ENCODE peak calls at places on chromosomes 6 and 20, in nine cellular contexts. I is upper lobe of right lung, G is GM13977, B is psoas muscle, H is left ventricle myocardium inferior, D is osteocyte, S is Panc1, K is type B pancreatic cell, M is endothelial cell. Z is an unnamed sample.

GRCh38 chr20:58420798-58421496 is 31.9 kb downstream of the VAPB start:
- DNase-seq in I (no peak), G (no peak), B (no peak), H (no peak), D (no peak), S (no peak), K (no peak), M (no peak), Z (no peak)

GRCh38 chr20:10777713-10778112 is 103.9 kb upstream of the JAG1 start:
- DNase-seq in I (no peak), G (no peak), B (no peak), H (no peak), D (no peak), S (no peak), K (no peak), M (no peak), Z (no peak)

GRCh38 chr6:12369781-12370262 is 79.7 kb downstream of the EDN1 start:
- DNase-seq in I (no peak), G (peak), B (no peak), H (no peak), D (no peak), S (no peak), K (no peak), M (no peak), Z (no peak)

GRCh38 chr20:22836877-22837276 is 198.2 kb upstream of the SSTR4 start:
- DNase-seq in I (no peak), G (no peak), B (no peak), H (no peak), D (no peak), S (no peak), K (no peak), M (no peak), Z (no peak)

GRCh38 chr6:108160009-108160408 is 5.8 kb upstream of the NR2E1 start:
- DNase-seq in I (no peak), G (no peak), B (no peak), H (no peak), D (no peak), S (no peak), K (no peak), M (no peak), Z (no peak)

GRCh38 chr6:116060572-116061283 is at the start of gene FRK:
- DNase-seq in I (no peak), G (no peak), B (no peak), H (no peak), D (no peak), S (no peak), K (no peak), M (no peak), Z (no peak)

GRCh38 chr20:14721926-14722325 is 384.5 kb upstream of the FLRT3 start:
- DNase-seq in I (no peak), G (no peak), B (no peak), H (no peak), D (no peak), S (no peak), K (no peak), M (no peak), Z (no peak)

GRCh38 chr6:30769088-30769852 is 24.9 kb upstream of the IER3 start:
- DNase-seq in I (peak), G (no peak), B (peak), H (no peak), D (peak), S (peak), K (no peak), M (no peak), Z (peak)

GRCh38 chr6:125932451-125932795 is 24.1 kb upstream of the HINT3 start:
- DNase-seq in I (no peak), G (no peak), B (no peak), H (no peak), D (no peak), S (no peak), K (no peak), M (no peak), Z (no peak)

GRCh38 chr6:35722121-35722761 is 14.6 kb upstream of the ARMC12 start:
- DNase-seq in I (peak), G (no peak), B (peak), H (peak), D (no peak), S (no peak), K (no peak), M (no peak), Z (no peak)

GRCh38 chr6:33211666-33212422 is 3.5 kb downstream of the RING1 start:
- DNase-seq in I (no peak), G (peak), B (no peak), H (no peak), D (no peak), S (no peak), K (no peak), M (no peak), Z (no peak)

GRCh38 chr6:20584100-20584731 is 50.0 kb downstream of the CDKAL1 start:
- DNase-seq in I (no peak), G (no peak), B (no peak), H (no peak), D (no peak), S (no peak), K (no peak), M (no peak), Z (no peak)

GRCh38 chr6:168713839-168714238 is 272.9 kb downstream of the SMOC2 start:
- DNase-seq in I (no peak), G (no peak), B (no peak), H (no peak), D (peak), S (no peak), K (no peak), M (peak), Z (no peak)

GRCh38 chr6:15893556-15894253 is 230.9 kb upstream of the DTNBP1 start:
- DNase-seq in I (no peak), G (no peak), B (no peak), H (no peak), D (no peak), S (no peak), K (no peak), M (no peak), Z (no peak)

GRCh38 chr20:49786671-49787370 is 25.8 kb upstream of the SLC9A8 start:
- DNase-seq in I (no peak), G (no peak), B (no peak), H (no peak), D (no peak), S (no peak), K (no peak), M (no peak), Z (no peak)
- TF ChIP-seq CTCF in I (peak), G (no peak), B (peak), H (peak), D (peak), S (no peak), K (peak), M (peak), Z (peak)

DNA sequence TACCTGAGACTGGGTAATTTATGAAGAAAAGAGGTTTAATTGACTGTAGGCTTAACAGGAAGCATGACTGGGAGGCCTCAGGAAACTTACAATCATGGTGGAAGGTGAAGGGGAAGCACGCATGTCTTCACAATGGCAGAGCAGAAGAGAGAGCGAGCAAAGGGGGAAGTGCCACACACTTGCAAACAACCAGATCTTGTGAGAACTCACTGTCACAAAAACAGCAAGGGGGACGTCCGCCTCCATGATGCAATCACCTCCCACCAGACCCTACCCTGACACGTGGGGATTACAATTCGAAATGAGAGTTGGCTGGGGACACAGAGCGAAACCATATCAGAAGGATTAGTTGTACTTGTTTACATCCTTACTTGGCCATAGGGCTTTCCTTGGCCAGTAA is 49.7 kb downstream of the FIG4 start:
- DNase-seq in I (peak), G (no peak), B (no peak), H (no peak), D (no peak), S (no peak), K (no peak), M (no peak), Z (no peak)
- TF ChIP-seq CTCF in I (no peak), G (no peak), B (no peak), H (no peak), D (no peak), S (no peak), K (no peak), M (no peak), Z (no peak)

GRCh38 chr6:41724638-41725501 is 10.5 kb downstream of the TFEB start:
- DNase-seq in I (no peak), G (no peak), B (peak), H (no peak), D (no peak), S (no peak), K (no peak), M (no peak), Z (no peak)
- TF ChIP-seq CTCF in I (no peak), G (no peak), B (no peak), H (no peak), D (no peak), S (no peak), K (no peak), M (no peak), Z (no peak)

GRCh38 chr6:152954443-152954842 is 28.4 kb downstream of the FBXO5 start:
- DNase-seq in I (no peak), G (no peak), B (no peak), H (no peak), D (no peak), S (no peak), K (no peak), M (no peak), Z (no peak)
- TF ChIP-seq CTCF in I (no peak), G (peak), B (no peak), H (no peak), D (no peak), S (no peak), K (no peak), M (peak), Z (no peak)

GRCh38 chr20:37282558-37282957 is 6.9 kb upstream of the MANBAL start:
- DNase-seq in I (no peak), G (no peak), B (no peak), H (no peak), D (no peak), S (no peak), K (no peak), M (peak), Z (no peak)
- TF ChIP-seq CTCF in I (peak), G (no peak), B (no peak), H (peak), D (peak), S (no peak), K (peak), M (no peak), Z (no peak)

DNA sequence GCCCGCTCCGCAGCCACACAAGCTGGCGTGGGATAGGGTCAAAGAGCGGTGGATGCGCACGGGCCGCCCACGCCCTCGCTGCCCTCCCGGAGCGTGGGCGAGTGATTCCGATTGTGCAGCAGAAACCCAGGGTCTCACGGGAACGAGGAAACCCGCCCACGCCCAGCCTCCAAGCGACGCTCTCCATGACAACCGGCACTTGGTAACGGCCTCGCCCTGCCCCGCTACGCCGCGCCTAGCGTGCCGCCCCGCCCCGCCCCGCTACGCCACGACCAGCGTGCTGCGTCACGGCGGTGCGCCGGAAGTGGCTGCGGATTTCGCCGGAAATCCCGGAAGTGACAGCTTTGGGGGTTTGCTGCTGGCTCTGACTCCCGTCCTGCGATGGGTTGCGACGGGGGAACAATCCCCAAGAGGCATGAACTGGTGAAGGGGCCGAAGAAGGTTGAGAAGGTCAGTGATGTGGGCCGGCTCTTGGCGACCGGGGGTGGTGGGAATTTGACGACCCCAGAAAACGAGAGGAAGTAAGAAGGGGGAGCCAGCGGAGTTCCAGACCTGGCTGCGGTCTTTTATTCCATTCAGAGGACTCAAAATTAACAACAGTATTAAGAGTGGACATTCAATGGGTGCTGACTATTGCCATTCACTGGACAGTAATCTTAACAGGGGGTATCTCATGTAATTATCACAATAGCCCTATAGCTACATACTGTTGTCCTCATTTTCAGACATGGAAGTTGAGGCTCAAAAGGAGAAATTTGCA is at the start of gene RTF2:
- DNase-seq in I (peak), G (peak), B (peak), H (peak), D (peak), S (peak), K (peak), M (peak), Z (peak)
- TF ChIP-seq CTCF in I (no peak), G (no peak), B (no peak), H (no peak), D (no peak), S (no peak), K (no peak), M (no peak), Z (no peak)

GRCh38 chr6:42318485-42318884 is 100.8 kb upstream of the MRPS10 start:
- DNase-seq in I (no peak), G (no peak), B (no peak), H (no peak), D (no peak), S (no peak), K (no peak), M (no peak), Z (no peak)

GRCh38 chr6:42320762-42321161 is 103.1 kb upstream of the MRPS10 start:
- DNase-seq in I (no peak), G (no peak), B (no peak), H (no peak), D (no peak), S (no peak), K (no peak), M (no peak), Z (no peak)

GRCh38 chr6:42326248-42326647 is 108.6 kb upstream of the MRPS10 start:
- DNase-seq in I (no peak), G (no peak), B (no peak), H (no peak), D (no peak), S (no peak), K (no peak), M (no peak), Z (no peak)

GRCh38 chr6:42321976-42322375 is 104.3 kb upstream of the MRPS10 start:
- DNase-seq in I (no peak), G (no peak), B (no peak), H (no peak), D (no peak), S (no peak), K (no peak), M (no peak), Z (no peak)

GRCh38 chr6:42322676-42323075 is 105.0 kb upstream of the MRPS10 start:
- DNase-seq in I (no peak), G (no peak), B (no peak), H (no peak), D (no peak), S (no peak), K (no peak), M (no peak), Z (no peak)
- TF ChIP-seq CTCF in I (no peak), G (peak), B (no peak), H (peak), D (no peak), S (no peak), K (no peak), M (no peak), Z (no peak)

DNA sequence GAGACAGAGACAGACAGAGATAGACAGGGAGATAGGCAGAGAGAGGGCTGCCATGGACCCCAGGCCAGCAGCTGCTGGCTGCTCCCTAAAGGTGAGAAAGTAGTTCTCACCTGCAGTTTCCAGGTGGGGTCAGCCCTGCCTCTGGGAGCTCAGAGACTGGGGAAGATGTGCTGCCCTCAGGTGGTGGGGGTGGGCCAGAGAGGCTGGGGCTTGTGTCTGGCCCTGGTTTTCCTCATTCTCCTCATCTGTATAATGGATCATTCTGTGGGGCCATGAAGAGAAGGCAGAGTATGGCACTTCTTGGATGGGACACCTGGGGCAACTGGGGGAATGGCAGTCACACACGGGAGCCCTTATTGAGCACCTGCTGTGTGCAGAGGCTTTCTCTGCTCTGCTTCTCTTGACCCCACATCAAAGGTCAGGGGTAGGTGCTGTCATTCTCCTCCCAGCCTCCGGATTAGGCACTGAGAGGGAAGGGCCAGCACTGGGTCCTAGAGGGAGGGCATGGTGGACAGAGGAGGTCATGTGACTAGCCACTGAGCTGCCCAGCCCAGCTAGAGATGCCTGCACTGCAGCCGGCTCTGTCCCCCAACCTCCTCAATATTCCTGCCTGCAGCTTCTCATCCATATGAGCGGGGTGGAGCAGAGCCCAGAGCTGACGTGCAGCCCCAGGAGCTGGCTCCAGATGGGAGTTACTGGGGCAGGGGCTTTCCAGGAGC is 4.1 kb downstream of the ANGPT4 start:
- DNase-seq in I (no peak), G (no peak), B (no peak), H (no peak), D (no peak), S (no peak), K (no peak), M (no peak), Z (no peak)
- TF ChIP-seq CTCF in I (no peak), G (no peak), B (no peak), H (no peak), D (no peak), S (no peak), K (no peak), M (no peak), Z (no peak)

GRCh38 chr6:117706504-117706903 is 31.2 kb downstream of the NUS1 start:
- DNase-seq in I (no peak), G (no peak), B (no peak), H (no peak), D (no peak), S (no peak), K (no peak), M (no peak), Z (no peak)

GRCh38 chr6:117711369-117711768 is 36.1 kb downstream of the NUS1 start:
- DNase-seq in I (no peak), G (no peak), B (no peak), H (no peak), D (no peak), S (no peak), K (no peak), M (no peak), Z (no peak)
- TF ChIP-seq CTCF in I (no peak), G (peak), B (peak), H (no peak), D (no peak), S (peak), K (peak), M (no peak), Z (no peak)

DNA sequence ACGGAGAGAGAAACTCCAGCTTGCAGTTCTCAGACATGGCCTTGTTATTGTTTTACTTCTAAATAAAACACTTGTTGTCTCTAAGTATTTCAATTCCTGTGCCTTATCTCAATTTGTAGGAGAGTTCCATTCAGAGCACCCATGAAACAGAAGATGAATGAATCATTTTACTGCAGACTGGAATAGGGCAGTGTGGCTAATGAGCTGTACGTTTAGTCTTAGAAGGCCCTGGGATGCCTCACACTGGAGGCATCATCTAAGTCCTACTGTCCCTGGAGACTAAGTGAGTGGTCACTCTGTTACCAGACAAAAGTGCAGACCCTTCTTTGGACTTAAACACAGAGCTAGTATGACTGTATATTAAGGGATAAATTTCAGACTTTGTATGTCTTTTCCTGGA is 167.6 kb upstream of the BMP2 start:
- DNase-seq in I (no peak), G (no peak), B (no peak), H (no peak), D (no peak), S (no peak), K (no peak), M (no peak), Z (no peak)
- TF ChIP-seq CTCF in I (no peak), G (no peak), B (no peak), H (no peak), D (no peak), S (no peak), K (no peak), M (no peak), Z (no peak)

Z was measured in mesothelial cell of epicardium.